ENCODE peak calls at places on chromosomes 12 and 14, in nine cellular contexts. V, A, X, Z, H, J, F, T and K are unnamed samples.
A peak's percentile ranks its signal among the peaks of the same experiment; 100 is the strongest.

GRCh38 chr12:120783197-120783596 is 57.6 kb downstream of the ACADS start:
- DNase-seq in F (no peak), A (no peak), H (no peak), Z (no peak), J (no peak), X (peak; percentile 25), T (no peak), V (no peak), K (no peak)

GRCh38 chr14:29321646-29322045 is 555.1 kb downstream of the FOXG1 start:
- DNase-seq in J (no peak), H (no peak), Z (no peak), T (no peak), X (peak; percentile 58), A (no peak), V (no peak), F (no peak), K (no peak)

GRCh38 chr12:24378548-24379011 is 429.1 kb upstream of the SOX5 start:
- DNase-seq in H (no peak), V (no peak), X (no peak), F (no peak), T (no peak), J (no peak), Z (no peak), A (no peak), K (no peak)

GRCh38 chr12:50403001-50403440 is 2.3 kb downstream of the LARP4 start:
- DNase-seq in H (no peak), J (no peak), Z (no peak), X (no peak), T (no peak), F (no peak), V (no peak), A (no peak), K (no peak)

GRCh38 chr12:65685514-65685913 is 138.8 kb upstream of the HMGA2 start:
- DNase-seq in Z (no peak), F (no peak), A (no peak), J (no peak), V (no peak), H (no peak), T (peak; percentile 26), X (peak; percentile 60), K (no peak)

GRCh38 chr12:98503343-98503592 is 12.1 kb upstream of the TMPO start:
- DNase-seq in F (peak; percentile 95), A (peak; percentile 89), T (peak; percentile 93), V (peak; percentile 93), X (peak; percentile 96), J (peak; percentile 94), H (peak; percentile 89), Z (peak; percentile 90), K (peak; percentile 95)

GRCh38 chr14:78088941-78089340 is 81.2 kb upstream of the NRXN3 start:
- DNase-seq in A (no peak), V (no peak), F (no peak), J (no peak), H (no peak), Z (no peak), X (no peak), T (no peak), K (no peak)

GRCh38 chr14:62117718-62118164 is 355.5 kb downstream of the SNAPC1 start:
- DNase-seq in H (no peak), F (no peak), T (no peak), X (no peak), V (no peak), A (no peak), Z (no peak), J (no peak), K (no peak)

GRCh38 chr12:9869307-9870161 is at the start of gene CLEC2B:
- DNase-seq in T (no peak), X (peak; percentile 85), Z (no peak), A (no peak), J (peak; percentile 36), F (no peak), H (no peak), V (no peak), K (no peak)

GRCh38 chr12:50003595-50003994 is 21.7 kb downstream of the RACGAP1 start:
- DNase-seq in T (no peak), Z (no peak), A (no peak), V (no peak), H (no peak), J (no peak), X (peak; percentile 67), F (no peak), K (no peak)

GRCh38 chr12:54634795-54635194 is at the start of gene LACRT:
- DNase-seq in J (no peak), F (no peak), H (no peak), V (no peak), A (no peak), Z (no peak), T (no peak), X (no peak), K (no peak)

GRCh38 chr14:56199095-56199975 is 81.1 kb downstream of the PELI2 start:
- DNase-seq in J (peak; percentile 64), X (peak; percentile 98), F (no peak), Z (no peak), V (peak; percentile 68), A (no peak), H (no peak), T (no peak), K (no peak)

GRCh38 chr14:99393059-99393655 is 87.5 kb downstream of the SETD3 start:
- DNase-seq in X (peak; percentile 52), J (no peak), F (peak; percentile 74), V (no peak), T (peak; percentile 66), Z (no peak), H (peak; percentile 51), A (no peak), K (no peak)

GRCh38 chr14:57583396-57583795 is 89.7 kb upstream of the CCDC198 start:
- DNase-seq in F (no peak), J (no peak), Z (no peak), H (no peak), T (no peak), X (no peak), A (no peak), V (no peak), K (no peak)

GRCh38 chr12:18923721-18924120 is 185.8 kb downstream of the CAPZA3 start:
- DNase-seq in F (no peak), X (no peak), H (no peak), J (no peak), T (no peak), Z (no peak), V (no peak), A (no peak), K (no peak)

GRCh38 chr12:57008113-57008687 is 1.9 kb upstream of the ZBTB39 start:
- DNase-seq in F (no peak), V (no peak), A (no peak), X (peak; percentile 81), J (no peak), Z (no peak), T (peak; percentile 61), H (no peak), K (no peak)

GRCh38 chr12:112855375-112855774 is 51.4 kb upstream of the OAS1 start:
- DNase-seq in T (peak; percentile 5), V (no peak), H (no peak), J (no peak), F (no peak), X (no peak), Z (no peak), A (no peak), K (no peak)

GRCh38 chr12:123772074-123772473 is 10.0 kb downstream of the DNAH10 start:
- DNase-seq in T (no peak), Z (no peak), F (no peak), H (no peak), J (no peak), X (no peak), A (no peak), V (no peak), K (no peak)

GRCh38 chr12:79897617-79898016 is 37.3 kb downstream of the PPP1R12A start:
- DNase-seq in X (peak; percentile 84), H (no peak), F (no peak), V (no peak), A (no peak), J (no peak), T (no peak), Z (no peak), K (no peak)

GRCh38 chr12:85644508-85644907 is 191.7 kb downstream of the RASSF9 start:
- DNase-seq in T (no peak), F (no peak), A (no peak), V (no peak), Z (no peak), X (no peak), J (no peak), H (no peak), K (no peak)

GRCh38 chr14:80927385-80927989 is 14.1 kb downstream of the CEP128 start:
- DNase-seq in J (no peak), T (no peak), F (no peak), Z (no peak), X (no peak), H (no peak), A (no peak), V (no peak), K (no peak)
- TF ChIP-seq CTCF in J (no peak), T (no peak), F (no peak), Z (no peak), X (no peak), H (no peak), A (no peak), V (no peak), K (no peak)

DNA sequence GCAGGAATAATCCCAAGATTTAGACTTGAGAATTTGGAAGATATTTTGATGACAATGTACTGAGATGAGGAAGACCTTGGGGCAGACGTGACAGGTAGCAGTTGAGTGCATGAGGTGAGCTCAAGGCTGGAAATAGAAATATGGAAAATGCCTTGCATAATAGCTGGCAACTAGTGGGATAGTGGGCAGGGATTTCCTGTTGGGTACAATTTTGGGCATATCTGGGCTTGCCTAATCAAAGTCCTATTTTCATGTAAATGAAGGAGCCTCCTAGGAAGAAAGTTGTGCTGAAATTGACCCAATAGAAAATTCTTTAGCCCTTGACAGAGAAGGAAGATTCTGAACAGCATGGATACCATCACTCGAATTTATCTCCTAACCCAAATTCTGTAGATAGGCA is 6.4 kb upstream of the GLIPR1 start:
- DNase-seq in Z (no peak), X (no peak), J (no peak), A (no peak), H (no peak), T (no peak), F (no peak), V (no peak), K (no peak)
- H3K4me1 ChIP-seq in Z (no peaks in the 10 kb centered on the region), X (no peaks in the 10 kb centered on the region), J (no peaks in the 10 kb centered on the region), A (peaks cover 25% of the 10 kb centered on the region), H (no peaks in the 10 kb centered on the region), T (no peaks in the 10 kb centered on the region), F (peaks cover 11% of the 10 kb centered on the region), V (no peaks in the 10 kb centered on the region), K (no peaks in the 10 kb centered on the region)

DNA sequence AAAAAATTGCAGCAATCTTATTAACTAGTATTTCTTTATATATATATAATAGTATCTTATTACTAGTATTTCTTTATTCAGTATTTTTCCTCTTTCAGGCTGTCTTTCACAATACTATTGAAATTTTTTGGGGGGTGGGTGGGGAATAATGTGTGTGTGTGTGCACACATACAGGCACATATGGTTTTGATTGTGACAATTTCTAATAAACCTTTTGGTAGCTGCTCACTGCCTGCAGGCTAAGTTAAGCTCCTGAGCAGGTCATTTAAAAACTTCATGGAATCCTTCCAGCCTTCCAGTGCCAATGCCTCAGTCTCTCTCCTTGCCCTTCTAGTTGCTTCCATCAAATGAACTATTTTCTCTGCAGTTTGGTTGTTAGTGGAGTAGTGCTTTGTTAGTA is 490.1 kb downstream of the PCNX1 start:
- DNase-seq in H (no peak), T (no peak), Z (no peak), X (no peak), F (no peak), J (no peak), A (no peak), V (no peak), K (no peak)
- H3K4me3 ChIP-seq in H (no peak overlapping the region), T (no peak overlapping the region), Z (no peak overlapping the region), X (no peak overlapping the region), F (no peak overlapping the region), J (no peak overlapping the region), A (no peak overlapping the region), V (no peak overlapping the region), K (no peak overlapping the region)

GRCh38 chr12:989751-990278 is 1.2 kb upstream of the ERC1 start:
- DNase-seq in A (no peak), V (no peak), J (peak; percentile 29), X (peak; percentile 74), T (peak; percentile 32), H (no peak), F (no peak), Z (no peak), K (no peak)
- TF ChIP-seq CTCF in A (no peak), V (no peak), J (no peak), X (no peak), T (no peak), H (no peak), F (no peak), Z (no peak), K (no peak)